ENCODE peak calls at places on chromosome 21, in four cellular contexts. E, Z, Q and V are unnamed samples.

GRCh38 chr21:39581414-39581813 is 31.3 kb upstream of the B3GALT5 start:
- DNase-seq in E (no peak), Z (no peak), Q (no peak), V (no peak)

GRCh38 chr21:45863751-45864150 is 117.8 kb upstream of the COL6A1 start:
- DNase-seq in E (no peak), Z (no peak), Q (no peak), V (no peak)

GRCh38 chr21:35316933-35317332 is 267.8 kb upstream of the RUNX1 start:
- DNase-seq in E (no peak), Z (no peak), Q (no peak), V (no peak)

GRCh38 chr21:40555129-40555528 is 291.8 kb downstream of the DSCAM start:
- DNase-seq in E (no peak), Z (no peak), Q (no peak), V (no peak)

GRCh38 chr21:39503138-39503762 is 51.5 kb downstream of the SH3BGR start:
- DNase-seq in E (no peak), Z (no peak), Q (no peak), V (no peak)

GRCh38 chr21:46608672-46609111 is 3.8 kb upstream of the S100B start:
- DNase-seq in E (peak), Z (no peak), Q (no peak), V (no peak)

GRCh38 chr21:36909901-36910561 is 56.4 kb downstream of the HLCS start:
- DNase-seq in E (no peak), Z (no peak), Q (peak), V (no peak)

GRCh38 chr21:35682874-35683549 is 377.3 kb downstream of the SETD4 start:
- DNase-seq in E (no peak), Z (no peak), Q (no peak), V (no peak)

GRCh38 chr21:27545754-27546349 is 579.0 kb upstream of the ADAMTS5 start:
- DNase-seq in E (no peak), Z (no peak), Q (no peak), V (no peak)

GRCh38 chr21:37145635-37146111 is 72.6 kb downstream of the TTC3 start:
- DNase-seq in E (no peak), Z (no peak), Q (no peak), V (no peak)

GRCh38 chr21:25750085-25750484 is 15.3 kb downstream of the GABPA start:
- DNase-seq in E (no peak), Z (no peak), Q (no peak), V (no peak)

GRCh38 chr21:34865922-34866271 is 183.2 kb downstream of the RUNX1 start:
- DNase-seq in E (peak), Z (no peak), Q (peak), V (no peak)

GRCh38 chr21:44838038-44838895 is 20.4 kb upstream of the SUMO3 start:
- DNase-seq in E (no peak), Z (peak), Q (no peak), V (no peak)

GRCh38 chr21:31875424-31876097 is 2.7 kb downstream of the HUNK start:
- DNase-seq in E (no peak), Z (no peak), Q (no peak), V (no peak)
- TF ChIP-seq TARDBP in E (no peak), Z (no peak), Q (no peak), V (no peak)

GRCh38 chr21:38440746-38441145 is 57.5 kb downstream of the ERG start:
- DNase-seq in E (no peak), Z (peak), Q (peak), V (no peak)
- TF ChIP-seq TARDBP in E (no peak), Z (no peak), Q (no peak), V (no peak)

GRCh38 chr21:43658094-43658725 is 1.1 kb downstream of the HSF2BP start:
- DNase-seq in E (no peak), Z (no peak), Q (no peak), V (no peak)
- TF ChIP-seq TARDBP in E (no peak), Z (no peak), Q (no peak), V (no peak)

GRCh38 chr21:42542596-42542995 is 28.9 kb downstream of the SLC37A1 start:
- DNase-seq in E (no peak), Z (no peak), Q (no peak), V (no peak)
- TF ChIP-seq TARDBP in E (no peak), Z (no peak), Q (no peak), V (no peak)

GRCh38 chr21:16841917-16842316 is 670.9 kb upstream of the CXADR start:
- DNase-seq in E (no peak), Z (no peak), Q (no peak), V (no peak)
- TF ChIP-seq TARDBP in E (no peak), Z (no peak), Q (no peak), V (no peak)